ENCODE peak calls at places on chromosome 6, in seven cellular contexts. I is HepG2, J is H1, P is HCT116, U is GM12878, A is SK-N-SH, Q is K562. V is an unnamed sample.

GRCh38 chr6:84967389-84967788 is 203.0 kb upstream of the TBX18 start:
- DNase-seq in I (peak; percentile 52), J (peak; percentile 13), P (peak; percentile 48), U (no peak), A (peak; percentile 14), Q (peak; percentile 32), V (peak; percentile 53)

GRCh38 chr6:140388815-140389214 is 1014.4 kb upstream of the CITED2 start:
- DNase-seq in I (no peak), J (no peak), P (no peak), U (no peak), A (no peak), Q (no peak), V (no peak)

GRCh38 chr6:6684365-6684833 is 95.9 kb downstream of the LY86 start:
- DNase-seq in I (no peak), J (no peak), P (no peak), U (peak; percentile 99), A (no peak), Q (peak; percentile 77), V (no peak)

GRCh38 chr6:10453596-10453995 is 38.7 kb upstream of the TFAP2A start:
- DNase-seq in I (no peak), J (no peak), P (no peak), U (no peak), A (no peak), Q (no peak), V (no peak)

GRCh38 chr6:146503096-146503495 is 40.5 kb upstream of the RAB32 start:
- DNase-seq in I (no peak), J (no peak), P (no peak), U (no peak), A (no peak), Q (no peak), V (no peak)

GRCh38 chr6:78324213-78324612 is 543.1 kb upstream of the IRAK1BP1 start:
- DNase-seq in I (no peak), J (no peak), P (no peak), U (no peak), A (no peak), Q (no peak), V (no peak)

GRCh38 chr6:29924731-29925130 is 17.6 kb upstream of the HLA-A start:
- DNase-seq in I (no peak), J (no peak), P (peak; percentile 51), U (no peak), A (no peak), Q (no peak), V (no peak)

GRCh38 chr6:32814145-32814544 is 2.7 kb downstream of the HLA-DOB start:
- DNase-seq in I (no peak), J (no peak), P (no peak), U (no peak), A (no peak), Q (no peak), V (no peak)

GRCh38 chr6:156231353-156231752 is 545.8 kb upstream of the ARID1B start:
- DNase-seq in I (no peak), J (no peak), P (no peak), U (no peak), A (no peak), Q (no peak), V (no peak)

GRCh38 chr6:14540859-14541540 is 423.4 kb downstream of the CD83 start:
- DNase-seq in I (no peak), J (no peak), P (no peak), U (no peak), A (peak; percentile 19), Q (no peak), V (no peak)

GRCh38 chr6:144493035-144493910 is 208.1 kb downstream of the UTRN start:
- DNase-seq in I (no peak), J (no peak), P (no peak), U (no peak), A (no peak), Q (no peak), V (no peak)

GRCh38 chr6:105573556-105573955 is 170.7 kb upstream of the PREP start:
- DNase-seq in I (no peak), J (no peak), P (no peak), U (no peak), A (no peak), Q (no peak), V (no peak)
- TF ChIP-seq JUND in I (no peak), J (no peak), P (no peak), U (no peak), A (no peak), Q (no peak), V (no peak)

DNA sequence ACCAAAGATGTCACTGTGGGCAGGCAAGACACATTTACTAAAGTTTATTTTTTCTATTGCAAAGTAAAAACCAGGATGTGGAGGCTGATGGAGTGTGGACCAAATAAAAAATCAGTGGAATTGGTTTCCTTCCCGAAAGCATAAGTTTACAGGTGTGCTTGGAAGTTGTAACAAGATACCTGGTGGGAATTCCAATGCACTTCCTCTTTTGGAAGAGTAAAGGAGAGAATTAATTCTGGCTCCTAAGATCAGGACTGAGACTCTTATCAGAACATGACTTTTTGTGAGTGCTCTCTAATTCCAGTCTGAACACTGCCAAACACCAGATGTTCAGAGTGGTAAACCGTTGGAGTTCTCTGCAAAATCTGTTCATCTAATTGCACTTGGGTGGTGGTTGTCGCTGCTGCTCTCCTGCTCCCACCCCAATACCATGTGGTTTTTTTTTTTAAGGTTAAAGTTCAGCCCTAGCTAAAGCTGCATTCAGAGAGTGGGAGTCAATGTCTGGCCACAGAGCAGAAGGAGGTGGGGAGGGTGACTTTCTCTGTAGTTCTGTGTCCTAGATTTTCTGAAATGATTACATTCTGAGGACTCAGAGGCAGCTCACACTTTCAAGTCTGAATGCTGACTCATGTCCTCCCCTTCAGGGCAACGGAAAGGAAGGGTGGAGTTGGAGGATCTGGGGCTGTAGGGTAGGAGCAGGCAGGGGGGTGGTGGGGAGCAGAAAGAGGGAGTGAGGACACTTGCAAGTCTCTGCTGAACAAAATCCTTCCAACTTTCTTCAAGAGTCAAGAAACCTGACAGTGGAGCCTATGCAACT is 275.8 kb upstream of the PRDM1 start:
- DNase-seq in I (no peak), J (no peak), P (peak; percentile 35), U (no peak), A (no peak), Q (peak; percentile 82), V (no peak)
- TF ChIP-seq JUND in I (no peak), J (no peak), P (peak; percentile 82), U (no peak), A (peak; percentile 84), Q (peak; percentile 86), V (no peak)

GRCh38 chr6:42819803-42820508 is 38.1 kb downstream of the BICRAL start:
- DNase-seq in I (peak; percentile 16), J (no peak), P (no peak), U (no peak), A (peak; percentile 47), Q (peak; percentile 32), V (peak; percentile 25)
- TF ChIP-seq JUND in I (no peak), J (no peak), P (no peak), U (no peak), A (no peak), Q (no peak), V (no peak)

GRCh38 chr6:80956898-80957297 is 795.6 kb downstream of the TENT5A start:
- DNase-seq in I (no peak), J (no peak), P (no peak), U (no peak), A (no peak), Q (no peak), V (no peak)

GRCh38 chr6:80962382-80962781 is 790.1 kb downstream of the TENT5A start:
- DNase-seq in I (no peak), J (no peak), P (no peak), U (no peak), A (no peak), Q (no peak), V (no peak)

GRCh38 chr6:80959034-80959433 is 793.4 kb downstream of the TENT5A start:
- DNase-seq in I (no peak), J (no peak), P (no peak), U (no peak), A (no peak), Q (no peak), V (no peak)

GRCh38 chr6:80961166-80961565 is 791.3 kb downstream of the TENT5A start:
- DNase-seq in I (no peak), J (no peak), P (no peak), U (no peak), A (no peak), Q (no peak), V (no peak)
- TF ChIP-seq JUND in I (no peak), J (no peak), P (no peak), U (no peak), A (no peak), Q (no peak), V (no peak)

DNA sequence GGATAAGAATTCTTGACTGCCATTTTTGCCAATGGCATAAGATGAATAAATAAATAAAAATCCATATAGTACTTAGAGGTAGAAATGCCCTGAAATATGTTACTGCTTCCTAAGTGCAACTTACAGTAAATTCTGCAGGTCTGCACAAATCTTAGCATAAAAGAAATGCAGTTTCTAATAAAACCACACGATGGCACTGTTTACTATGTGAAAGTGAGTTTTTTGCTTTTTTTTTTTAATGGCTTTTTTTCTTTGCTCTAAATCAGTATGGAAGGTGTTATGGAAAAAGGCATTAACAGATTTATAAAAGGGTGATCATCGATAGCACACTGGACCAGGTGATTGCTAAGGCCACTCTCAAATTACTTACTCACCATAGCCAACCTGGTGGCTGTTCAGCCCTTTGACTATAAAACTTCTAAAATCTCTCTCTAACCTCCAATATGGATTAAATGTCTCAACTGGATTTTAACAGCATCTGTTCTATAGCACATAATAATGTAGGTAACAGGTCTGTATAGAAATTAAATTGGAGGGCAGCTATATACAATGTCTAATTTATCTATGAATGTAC is 45.8 kb downstream of the AHI1 start:
- DNase-seq in I (peak; percentile 32), J (no peak), P (peak; percentile 22), U (no peak), A (peak; percentile 7), Q (peak; percentile 20), V (peak; percentile 20)
- TF ChIP-seq JUND in I (no peak), J (no peak), P (no peak), U (no peak), A (no peak), Q (no peak), V (no peak)

GRCh38 chr6:24394777-24395437 is 7.8 kb upstream of the MRS2 start:
- DNase-seq in I (no peak), J (no peak), P (no peak), U (no peak), A (no peak), Q (no peak), V (no peak)
- TF ChIP-seq JUND in I (no peak), J (no peak), P (no peak), U (no peak), A (no peak), Q (no peak), V (no peak)

V was measured in T47D.